ENCODE peak calls at places on chromosomes 3 and 15, in ten cellular contexts. U is stimulated activated CD8-positive, alpha-beta memory T cell treated with anti-CD3 and anti-CD28 coated beads, Interleukin-15, amount 100 ng/mL, for 24 hours; F is fibroblast of the aortic adventitia; X is NCI-H69; D is H54; L is NCI-H446; Z is NCI-H774; P is uterus; G is stimulated activated CD4-positive, alpha-beta T cell treated with anti-CD3 and anti-CD28 coated beads, TNF-alpha, amount 100 ng/mL, for 1 hour; J is H7. N is an unnamed sample.
A peak's percentile ranks its signal among the peaks of the same experiment; 100 is the strongest.

GRCh38 chr3:145678401-145678800 is 482.6 kb downstream of the PLOD2 start:
- DNase-seq in U (no peak), F (no peak), X (no peak), D (no peak), L (no peak), Z (no peak), P (no peak), G (no peak), J (no peak), N (peak; percentile 43)

GRCh38 chr3:27670619-27671018 is 51.5 kb downstream of the EOMES start:
- DNase-seq in U (no peak), F (no peak), X (no peak), D (no peak), L (no peak), Z (no peak), P (no peak), G (no peak), J (no peak), N (no peak)

GRCh38 chr3:32238027-32238815 is at the start of gene CMTM8:
- DNase-seq in U (peak; percentile 25), F (no peak), X (peak; percentile 79), D (no peak), L (no peak), Z (peak; percentile 48), P (peak; percentile 30), G (peak; percentile 47), J (peak; percentile 96), N (peak; percentile 38)

GRCh38 chr3:112097378-112097777 is 11.2 kb downstream of the C3orf52 start:
- DNase-seq in U (no peak), F (peak; percentile 99), X (peak; percentile 83), D (peak; percentile 54), L (no peak), Z (peak; percentile 58), P (no peak), G (no peak), J (no peak), N (peak; percentile 93)

GRCh38 chr3:16350041-16350952 is 85.3 kb downstream of the OXNAD1 start:
- DNase-seq in U (no peak), F (peak; percentile 94), X (peak; percentile 73), D (no peak), L (no peak), Z (no peak), P (no peak), G (no peak), J (no peak), N (peak; percentile 85)

GRCh38 chr3:141894524-141895176 is 18.2 kb downstream of the ATP1B3 start:
- DNase-seq in U (no peak), F (peak; percentile 91), X (no peak), D (no peak), L (no peak), Z (no peak), P (no peak), G (no peak), J (no peak), N (peak; percentile 82)

GRCh38 chr3:177646749-177647148 is 449.5 kb upstream of the TBL1XR1 start:
- DNase-seq in U (no peak), F (no peak), X (no peak), D (no peak), L (no peak), Z (no peak), P (no peak), G (no peak), J (no peak), N (no peak)

GRCh38 chr3:58084166-58084565 is 75.9 kb downstream of the FLNB start:
- DNase-seq in U (no peak), F (no peak), X (no peak), D (no peak), L (no peak), Z (no peak), P (no peak), G (no peak), J (no peak), N (no peak)

GRCh38 chr15:71443538-71443937 is 328.3 kb downstream of the THSD4 start:
- DNase-seq in U (peak; percentile 15), F (peak; percentile 72), X (peak; percentile 8), D (no peak), L (no peak), Z (peak; percentile 36), P (peak; percentile 67), G (no peak), J (peak; percentile 42), N (peak; percentile 34)

GRCh38 chr3:193240850-193241706 is at the start of gene PLAAT1:
- DNase-seq in U (no peak), F (peak; percentile 9), X (peak; percentile 86), D (peak; percentile 88), L (peak; percentile 37), Z (peak; percentile 98), P (peak; percentile 35), G (no peak), J (peak; percentile 94), N (no peak)